ENCODE peak calls at places on chromosome X, in nine cellular contexts. X is nucleus accumbens, C is MCF 10A, Y is DMS53, H is left ventricle myocardium superior, B is T-helper 9 cell, M is ureter, O is caudate nucleus, S is mesenteric fat pad. U is an unnamed sample.
A peak's percentile ranks its signal among the peaks of the same experiment; 100 is the strongest.

GRCh38 chrX:30301203-30301602 is 8.0 kb downstream of the NR0B1 start:
- DNase-seq in O (no peak), M (no peak), X (no peak), B (no peak), S (no peak), H (no peak), Y (no peak), C (no peak), U (no peak)

GRCh38 chrX:29431895-29432294 is 783.5 kb upstream of the MAGEB2 start:
- DNase-seq in C (peak; percentile 1), Y (no peak), B (no peak), O (no peak), X (no peak), H (no peak), M (no peak), S (no peak), U (no peak)

GRCh38 chrX:45527834-45528233 is 327.2 kb upstream of the DIPK2B start:
- DNase-seq in M (no peak), H (no peak), S (no peak), Y (no peak), X (no peak), C (peak; percentile 47), B (no peak), O (no peak), U (no peak)

GRCh38 chrX:110143454-110144210 is 140.7 kb downstream of the TMEM164 start:
- DNase-seq in H (no peak), B (no peak), Y (no peak), X (no peak), M (no peak), C (peak; percentile 48), S (no peak), O (no peak), U (no peak)

GRCh38 chrX:119391279-119391678 is 7.9 kb upstream of the SLC25A43 start:
- DNase-seq in Y (peak; percentile 70), M (no peak), B (no peak), O (no peak), H (no peak), C (peak; percentile 59), X (no peak), S (no peak), U (no peak)

GRCh38 chrX:140762061-140762460 is 52.5 kb downstream of the LINC00632 start:
- DNase-seq in O (peak; percentile 30), C (peak; percentile 78), X (no peak), M (peak; percentile 46), Y (peak; percentile 83), B (no peak), H (no peak), S (no peak), U (no peak)

GRCh38 chrX:44669626-44670025 is 127.0 kb upstream of the FUNDC1 start:
- DNase-seq in S (no peak), B (no peak), X (no peak), H (no peak), Y (no peak), C (peak; percentile 42), O (no peak), M (no peak), U (no peak)

GRCh38 chrX:41449615-41450014 is 2.5 kb downstream of the NYX start:
- DNase-seq in B (no peak), O (no peak), Y (peak; percentile 15), M (no peak), S (no peak), C (peak; percentile 16), H (no peak), X (no peak), U (peak; percentile 26)

GRCh38 chrX:101482296-101482695 is 3.0 kb upstream of the ARMCX4 start:
- DNase-seq in M (no peak), S (no peak), Y (no peak), H (no peak), O (no peak), B (no peak), X (no peak), C (no peak), U (no peak)

GRCh38 chrX:87895421-87895820 is 377.8 kb downstream of the KLHL4 start:
- DNase-seq in Y (no peak), S (no peak), M (no peak), B (no peak), O (no peak), X (no peak), C (no peak), H (no peak), U (no peak)

GRCh38 chrX:155086202-155086840 is 15.0 kb downstream of the BRCC3 start:
- DNase-seq in S (no peak), B (peak; percentile 29), Y (peak; percentile 57), C (peak; percentile 62), M (no peak), H (peak; percentile 35), O (no peak), X (no peak), U (no peak)

GRCh38 chrX:138765061-138765460 is 53.5 kb upstream of the FGF13 start:
- DNase-seq in Y (no peak), M (no peak), O (no peak), X (no peak), H (no peak), S (no peak), C (peak; percentile 15), B (no peak), U (no peak)

GRCh38 chrX:122552291-122552800 is 631.7 kb upstream of the GRIA3 start:
- DNase-seq in Y (no peak), S (no peak), M (no peak), C (no peak), B (no peak), H (no peak), O (no peak), X (no peak), U (no peak)

GRCh38 chrX:49061916-49062315 is 3.1 kb downstream of the CCDC120 start:
- DNase-seq in B (no peak), M (no peak), Y (no peak), C (no peak), O (no peak), S (no peak), H (no peak), X (no peak), U (no peak)

GRCh38 chrX:70134116-70134477 is 850 bp downstream of the IGBP1 start:
- DNase-seq in H (no peak), B (no peak), S (no peak), Y (peak; percentile 57), C (no peak), X (no peak), M (no peak), O (peak; percentile 58), U (no peak)

GRCh38 chrX:119753639-119754257 is 4.6 kb upstream of the SOWAHD start:
- DNase-seq in S (no peak), M (no peak), C (peak; percentile 48), H (no peak), B (peak; percentile 40), Y (peak; percentile 79), X (no peak), O (no peak), U (peak; percentile 33)

GRCh38 chrX:152821145-152821765 is 9.3 kb downstream of the CETN2 start:
- DNase-seq in S (no peak), Y (peak; percentile 73), X (no peak), B (no peak), C (peak; percentile 54), M (no peak), O (peak; percentile 3), H (no peak), U (peak; percentile 5)

GRCh38 chrX:43064096-43064495 is 286.1 kb upstream of the PPP1R2C start:
- DNase-seq in H (no peak), O (no peak), M (no peak), X (no peak), C (no peak), S (no peak), Y (no peak), B (no peak), U (no peak)

GRCh38 chrX:149372861-149373260 is 132.2 kb downstream of the IDS start:
- DNase-seq in O (no peak), H (no peak), Y (peak; percentile 19), C (peak; percentile 77), S (no peak), X (no peak), M (no peak), B (no peak), U (no peak)

GRCh38 chrX:38216642-38217041 is 4.0 kb downstream of the SRPX start:
- DNase-seq in X (no peak), M (no peak), B (no peak), O (no peak), H (no peak), C (no peak), Y (no peak), S (no peak), U (no peak)

GRCh38 chrX:54357414-54358377 is at the start of gene WNK3:
- DNase-seq in B (peak; percentile 8), M (peak; percentile 80), H (peak; percentile 83), O (peak; percentile 72), S (no peak), X (peak; percentile 1), C (peak; percentile 6), Y (peak; percentile 96), U (peak; percentile 68)

GRCh38 chrX:51766546-51766945 is 23.3 kb downstream of the GSPT2 start:
- DNase-seq in B (no peak), C (no peak), S (no peak), M (no peak), X (no peak), O (no peak), H (no peak), Y (no peak), U (no peak)

GRCh38 chrX:38881066-38881465 is 79.8 kb downstream of the MID1IP1 start:
- DNase-seq in Y (no peak), O (no peak), X (no peak), C (no peak), S (no peak), B (no peak), M (no peak), H (no peak), U (no peak)

GRCh38 chrX:38260231-38260630 is 39.6 kb upstream of the SRPX start:
- DNase-seq in M (no peak), O (no peak), H (no peak), S (no peak), X (no peak), Y (peak; percentile 66), B (no peak), C (peak; percentile 56), U (no peak)

GRCh38 chrX:74529311-74529710 is 85.1 kb downstream of the RLIM start:
- DNase-seq in X (no peak), H (no peak), M (no peak), Y (no peak), O (no peak), C (no peak), S (no peak), B (no peak), U (no peak)

GRCh38 chrX:106168107-106168506 is at the start of gene PWWP3B:
- DNase-seq in X (no peak), O (peak; percentile 8), B (no peak), M (no peak), S (no peak), Y (peak; percentile 84), C (peak; percentile 76), H (peak; percentile 42), U (no peak)